ENCODE peak calls at places on chromosome 10, in five cellular contexts. Y, F, N, K and I are unnamed samples. For H3K4me1, the result is how much of the 10 kb centered on the place peaks cover.

GRCh38 chr10:77504196-77504869 is 133.3 kb downstream of the KCNMA1 start:
- DNase-seq in F (no peak), N (no peak), K (peak), Y (peak), I (no peak)

GRCh38 chr10:1186693-1186990 is 130.5 kb downstream of the WDR37 start:
- DNase-seq in F (no peak), K (no peak), N (no peak), Y (no peak), I (no peak)

GRCh38 chr10:85849315-85849714 is 517.3 kb downstream of the GRID1 start:
- DNase-seq in Y (no peak), F (no peak), K (no peak), N (no peak), I (no peak)

GRCh38 chr10:79400567-79401004 is 44.8 kb downstream of the ZCCHC24 start:
- DNase-seq in Y (peak), N (no peak), K (no peak), F (peak), I (no peak)

GRCh38 chr10:53904506-53905241 is 896.4 kb downstream of the PCDH15 start:
- DNase-seq in K (no peak), N (no peak), Y (no peak), F (no peak), I (no peak)

GRCh38 chr10:25895856-25896255 is 38.2 kb upstream of the MYO3A start:
- DNase-seq in Y (no peak), K (no peak), N (no peak), F (no peak), I (no peak)

GRCh38 chr10:51569467-51569866 is 129.9 kb downstream of the CSTF2T start:
- DNase-seq in N (no peak), F (no peak), K (no peak), Y (no peak), I (no peak)

GRCh38 chr10:113301342-113301984 is 251.4 kb upstream of the HABP2 start:
- DNase-seq in F (no peak), N (no peak), Y (no peak), K (no peak), I (no peak)

GRCh38 chr10:132458595-132459251 is 61.7 kb downstream of the PWWP2B start:
- DNase-seq in K (no peak), N (peak), F (peak), Y (peak), I (no peak)

GRCh38 chr10:96638696-96639095 is 51.9 kb upstream of the TM9SF3 start:
- DNase-seq in F (no peak), K (no peak), N (no peak), Y (no peak), I (no peak)

GRCh38 chr10:89245802-89246201 is 5.8 kb downstream of the LIPA start:
- DNase-seq in F (no peak), Y (peak), N (no peak), K (no peak), I (no peak)

GRCh38 chr10:70300461-70300860 is 16.7 kb upstream of the NPFFR1 start:
- DNase-seq in N (no peak), Y (no peak), F (no peak), K (no peak), I (no peak)

DNA sequence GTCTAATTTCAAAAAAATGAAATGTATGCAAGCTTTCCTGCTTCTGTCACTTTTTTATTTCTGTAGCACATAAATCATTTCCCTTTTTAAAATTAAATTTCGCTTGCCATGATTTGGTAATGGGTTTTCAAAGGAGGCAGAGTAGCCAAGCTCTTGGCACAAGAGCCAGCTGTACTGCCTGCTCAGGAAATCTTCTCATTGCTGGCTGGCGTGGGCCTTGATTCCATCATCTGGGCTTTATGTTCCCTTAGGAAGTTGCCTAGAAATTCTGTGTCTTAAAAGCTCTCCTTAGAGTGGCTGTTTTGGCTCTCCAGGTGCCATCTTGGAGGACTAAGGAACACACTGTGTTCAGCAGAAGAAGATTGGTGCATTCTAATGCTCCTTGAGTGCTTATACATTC is 107.4 kb downstream of the ARID5B start:
- DNase-seq in K (no peak), F (no peak), N (no peak), Y (no peak), I (no peak)
- H3K4me1 ChIP-seq in K (under half), F (under half), N (under half), Y (under half), I (under half)

GRCh38 chr10:109920011-109920410 is 3.3 kb downstream of the XPNPEP1 start:
- DNase-seq in F (no peak), Y (no peak), N (no peak), K (no peak), I (no peak)

GRCh38 chr10:109915566-109915965 is 7.7 kb downstream of the XPNPEP1 start:
- DNase-seq in Y (no peak), F (no peak), K (no peak), N (no peak), I (no peak)

GRCh38 chr10:109922353-109922975 is 847 bp downstream of the XPNPEP1 start:
- DNase-seq in F (no peak), Y (peak), N (no peak), K (no peak), I (no peak)

GRCh38 chr10:109922976-109923921 is at the start of gene XPNPEP1:
- DNase-seq in K (peak), F (peak), N (peak), Y (peak), I (no peak)

DNA sequence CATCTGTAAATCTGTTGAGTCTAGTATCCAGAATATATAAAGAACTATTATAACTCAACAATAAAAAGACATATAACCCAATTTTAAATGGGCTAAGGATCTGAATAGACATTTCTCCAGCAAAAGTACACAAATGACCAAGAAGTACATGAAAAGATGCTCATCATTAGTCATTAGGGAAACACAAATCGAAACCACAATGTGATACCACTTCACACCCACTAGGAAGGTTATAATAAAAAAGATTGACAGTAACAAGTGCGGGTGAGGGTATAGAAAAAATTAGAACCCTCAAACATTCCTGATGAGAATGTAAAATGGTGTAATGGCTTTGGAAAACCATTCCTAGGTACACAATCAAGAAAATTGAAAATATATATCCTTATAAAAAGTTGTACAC is 4.1 kb downstream of the XPNPEP1 start:
- DNase-seq in F (no peak), Y (no peak), K (no peak), N (no peak), I (no peak)
- H3K4me1 ChIP-seq in F (under half), Y (under half), K (under half), N (half or more), I (under half)

DNA sequence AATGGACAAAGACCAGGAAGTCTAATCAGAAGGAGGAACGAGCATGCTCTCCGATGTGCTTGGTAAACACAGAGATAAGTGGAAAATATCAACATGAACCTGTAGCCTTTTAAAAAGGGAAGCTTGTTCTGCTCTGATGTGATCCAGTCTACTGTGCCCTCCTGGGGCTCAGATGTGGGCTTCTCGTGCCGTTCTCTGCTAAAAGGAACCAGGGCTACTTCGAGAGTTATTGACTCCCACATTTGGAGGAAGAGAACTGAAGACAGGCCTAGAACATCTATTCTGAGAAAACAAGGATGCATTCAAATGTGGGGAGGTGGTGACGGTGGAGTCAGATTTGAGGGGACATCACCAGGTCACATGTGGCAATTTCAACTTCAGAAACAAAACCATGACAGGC is 325.4 kb downstream of the GLRX3 start:
- DNase-seq in Y (no peak), N (no peak), F (no peak), K (no peak), I (no peak)
- H3K4me1 ChIP-seq in Y (under half), N (under half), F (under half), K (under half), I (under half)

GRCh38 chr10:23418051-23418681 is 20.7 kb upstream of the OTUD1 start:
- DNase-seq in F (no peak), N (no peak), Y (no peak), K (no peak), I (no peak)

GRCh38 chr10:23419201-23419600 is 19.7 kb upstream of the OTUD1 start:
- DNase-seq in F (no peak), Y (no peak), K (no peak), N (no peak), I (no peak)

GRCh38 chr10:23419657-23420319 is 19.1 kb upstream of the OTUD1 start:
- DNase-seq in N (no peak), F (no peak), Y (no peak), K (no peak), I (no peak)

GRCh38 chr10:23421397-23421796 is 17.5 kb upstream of the OTUD1 start:
- DNase-seq in Y (no peak), N (no peak), K (no peak), F (no peak), I (no peak)

DNA sequence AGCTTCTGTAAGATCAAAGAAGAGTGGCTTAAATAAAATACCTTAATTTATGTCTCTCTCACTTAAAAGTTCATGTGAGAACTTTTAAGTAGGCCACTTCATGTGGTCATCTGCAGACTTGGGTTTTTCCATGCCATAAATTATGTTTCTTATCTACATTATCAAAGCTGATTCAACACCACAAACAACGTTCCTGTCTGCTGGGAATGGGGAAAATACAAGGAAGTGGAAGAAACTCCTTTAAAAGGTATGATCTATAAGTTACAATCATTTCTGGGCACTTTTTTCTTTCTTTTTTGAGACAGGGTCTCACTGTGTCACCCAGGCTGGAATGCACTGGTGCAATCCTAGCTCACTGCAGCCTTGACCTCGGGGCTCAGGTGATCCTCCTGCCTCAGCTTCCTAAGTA is 16.9 kb upstream of the OTUD1 start:
- DNase-seq in Y (no peak), N (no peak), K (no peak), F (no peak), I (no peak)
- H3K4me1 ChIP-seq in Y (under half), N (under half), K (under half), F (under half), I (under half)

GRCh38 chr10:29316308-29317026 is 27.6 kb downstream of the LYZL1 start:
- DNase-seq in Y (no peak), N (no peak), K (no peak), F (no peak), I (no peak)
- H3K4me1 ChIP-seq in Y (under half), N (under half), K (under half), F (under half), I (under half)

GRCh38 chr10:61784354-61785131 is 117.0 kb upstream of the ARID5B start:
- DNase-seq in K (no peak), N (no peak), Y (peak), F (no peak), I (no peak)
- H3K4me1 ChIP-seq in K (under half), N (under half), Y (under half), F (under half), I (under half)